ENCODE peak calls at places on chromosomes 13 and 19, in six cellular contexts. One of them, this sample, is unnamed.

GRCh38 chr13:101013245-101013644 is 338.6 kb upstream of the TMTC4 start:
- DNase-seq in neuronal stem cell: no peak
- DNase-seq in mesendoderm: no peak
- DNase-seq in H9: no peak
- DNase-seq in IMR-90: no peak
- DNase-seq in H1: no peak
- DNase-seq in this sample: no peak

GRCh38 chr19:46975918-46976782 is 43.5 kb upstream of the NPAS1 start:
- DNase-seq in H1: peak; percentile 59
- DNase-seq in neuronal stem cell: peak; percentile 59
- DNase-seq in mesendoderm: peak; percentile 97
- DNase-seq in IMR-90: peak; percentile 93
- DNase-seq in H9: peak; percentile 53
- DNase-seq in this sample: peak; percentile 91

GRCh38 chr19:34722353-34722752 is 11.7 kb upstream of the ZNF181 start:
- DNase-seq in H9: no peak
- DNase-seq in H1: no peak
- DNase-seq in IMR-90: no peak
- DNase-seq in mesendoderm: no peak
- DNase-seq in neuronal stem cell: no peak
- DNase-seq in this sample: no peak

GRCh38 chr19:12994701-12995595 is at the start of gene NFIX:
- DNase-seq in neuronal stem cell: no peak
- DNase-seq in H9: no peak
- DNase-seq in H1: no peak
- DNase-seq in IMR-90: peak; percentile 39
- DNase-seq in mesendoderm: no peak
- DNase-seq in this sample: peak; percentile 69

GRCh38 chr13:76189882-76190519 is 553.9 kb downstream of the LMO7 start:
- DNase-seq in IMR-90: no peak
- DNase-seq in H1: no peak
- DNase-seq in mesendoderm: no peak
- DNase-seq in neuronal stem cell: no peak
- DNase-seq in H9: peak; percentile 44
- DNase-seq in this sample: no peak

GRCh38 chr13:87671824-87672603 is 843 bp downstream of the SLITRK5 start:
- DNase-seq in H9: peak; percentile 53
- DNase-seq in mesendoderm: peak; percentile 31
- DNase-seq in neuronal stem cell: peak; percentile 26
- DNase-seq in IMR-90: no peak
- DNase-seq in H1: no peak
- DNase-seq in this sample: peak; percentile 30

GRCh38 chr13:98416408-98416807 is 160.5 kb downstream of the STK24 start:
- DNase-seq in IMR-90: no peak
- DNase-seq in H9: no peak
- DNase-seq in neuronal stem cell: no peak
- DNase-seq in mesendoderm: no peak
- DNase-seq in H1: no peak
- DNase-seq in this sample: no peak

GRCh38 chr13:50589139-50589538 is 254.4 kb downstream of the DLEU7 start:
- DNase-seq in IMR-90: peak; percentile 91
- DNase-seq in mesendoderm: no peak
- DNase-seq in neuronal stem cell: no peak
- DNase-seq in H9: no peak
- DNase-seq in H1: no peak
- DNase-seq in this sample: peak; percentile 84

GRCh38 chr13:67366533-67366932 is 136.4 kb upstream of the PCDH9 start:
- DNase-seq in H1: no peak
- DNase-seq in mesendoderm: no peak
- DNase-seq in H9: no peak
- DNase-seq in neuronal stem cell: no peak
- DNase-seq in IMR-90: peak; percentile 50
- DNase-seq in this sample: no peak

DNA sequence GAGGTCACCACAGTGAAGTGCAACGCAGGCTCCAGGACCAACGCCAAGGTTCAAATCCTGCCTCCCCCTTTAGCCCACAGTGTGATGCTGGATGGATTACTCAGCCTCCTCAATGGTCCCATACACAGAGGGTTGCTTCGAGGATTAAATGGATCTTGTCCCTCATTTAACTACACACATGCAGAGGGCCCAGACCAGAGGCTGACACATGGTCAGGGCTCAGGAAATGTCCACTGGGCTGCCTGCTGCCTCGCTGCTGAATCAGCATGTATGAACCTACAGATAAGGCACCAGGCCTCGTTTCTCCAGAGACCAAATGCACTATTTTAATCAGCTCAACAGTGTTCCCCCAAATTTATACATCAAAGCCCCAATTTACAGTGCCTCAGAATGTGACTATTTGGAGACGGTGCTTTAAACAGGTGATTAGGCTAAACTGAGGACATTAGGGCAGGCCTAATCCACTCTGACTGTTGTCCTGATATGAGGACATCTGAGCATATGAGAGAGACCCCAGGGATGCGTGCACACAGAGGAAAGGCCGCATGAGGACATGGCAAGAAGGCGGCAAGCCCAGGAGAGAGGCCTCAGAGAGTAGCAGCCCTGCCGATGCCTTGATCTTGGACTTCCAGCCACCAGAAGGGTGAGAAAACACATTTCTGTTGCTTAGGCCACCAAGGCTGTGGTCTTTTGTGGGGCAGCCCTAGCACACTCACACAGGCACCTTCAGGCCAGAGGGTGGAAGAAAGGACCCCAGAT is 71.7 kb downstream of the CEBPG start:
- DNase-seq in mesendoderm: no peak
- DNase-seq in H9: no peak
- DNase-seq in neuronal stem cell: no peak
- DNase-seq in H1: no peak
- DNase-seq in IMR-90: peak; percentile 44
- DNase-seq in this sample: no peak
- H2BK15ac ChIP-seq in mesendoderm: no peak overlapping the region
- H2BK15ac ChIP-seq in H9: no peak overlapping the region
- H2BK15ac ChIP-seq in neuronal stem cell: no peak overlapping the region
- H2BK15ac ChIP-seq in H1: no peak overlapping the region
- H2BK15ac ChIP-seq in IMR-90: no peak overlapping the region
- H2BK15ac ChIP-seq in this sample: no peak overlapping the region

GRCh38 chr13:48188640-48189039 is 44.4 kb upstream of the ITM2B start:
- DNase-seq in neuronal stem cell: no peak
- DNase-seq in H1: no peak
- DNase-seq in mesendoderm: no peak
- DNase-seq in H9: no peak
- DNase-seq in IMR-90: no peak
- DNase-seq in this sample: no peak

GRCh38 chr13:48188129-48188528 is 44.9 kb upstream of the ITM2B start:
- DNase-seq in H9: no peak
- DNase-seq in IMR-90: no peak
- DNase-seq in mesendoderm: no peak
- DNase-seq in H1: no peak
- DNase-seq in neuronal stem cell: no peak
- DNase-seq in this sample: no peak

GRCh38 chr13:48192536-48192935 is 40.5 kb upstream of the ITM2B start:
- DNase-seq in H1: no peak
- DNase-seq in mesendoderm: no peak
- DNase-seq in IMR-90: no peak
- DNase-seq in neuronal stem cell: no peak
- DNase-seq in H9: no peak
- DNase-seq in this sample: no peak

GRCh38 chr13:48186722-48187121 is 46.3 kb upstream of the ITM2B start:
- DNase-seq in H1: no peak
- DNase-seq in H9: no peak
- DNase-seq in IMR-90: no peak
- DNase-seq in mesendoderm: no peak
- DNase-seq in neuronal stem cell: no peak
- DNase-seq in this sample: no peak

GRCh38 chr13:48189122-48189521 is 43.9 kb upstream of the ITM2B start:
- DNase-seq in H1: no peak
- DNase-seq in mesendoderm: no peak
- DNase-seq in IMR-90: no peak
- DNase-seq in H9: no peak
- DNase-seq in neuronal stem cell: no peak
- DNase-seq in this sample: no peak
- H2BK15ac ChIP-seq in H1: no peak overlapping the region
- H2BK15ac ChIP-seq in mesendoderm: no peak overlapping the region
- H2BK15ac ChIP-seq in IMR-90: no peak overlapping the region
- H2BK15ac ChIP-seq in H9: no peak overlapping the region
- H2BK15ac ChIP-seq in neuronal stem cell: no peak overlapping the region
- H2BK15ac ChIP-seq in this sample: no peak overlapping the region

GRCh38 chr13:57409121-57409520 is 222.4 kb upstream of the PCDH17 start:
- DNase-seq in neuronal stem cell: peak; percentile 20
- DNase-seq in mesendoderm: peak; percentile 68
- DNase-seq in H9: peak; percentile 29
- DNase-seq in H1: no peak
- DNase-seq in IMR-90: no peak
- DNase-seq in this sample: no peak
- H2BK15ac ChIP-seq in neuronal stem cell: no peak overlapping the region
- H2BK15ac ChIP-seq in mesendoderm: no peak overlapping the region
- H2BK15ac ChIP-seq in H9: no peak overlapping the region
- H2BK15ac ChIP-seq in H1: no peak overlapping the region
- H2BK15ac ChIP-seq in IMR-90: no peak overlapping the region
- H2BK15ac ChIP-seq in this sample: no peak overlapping the region

DNA sequence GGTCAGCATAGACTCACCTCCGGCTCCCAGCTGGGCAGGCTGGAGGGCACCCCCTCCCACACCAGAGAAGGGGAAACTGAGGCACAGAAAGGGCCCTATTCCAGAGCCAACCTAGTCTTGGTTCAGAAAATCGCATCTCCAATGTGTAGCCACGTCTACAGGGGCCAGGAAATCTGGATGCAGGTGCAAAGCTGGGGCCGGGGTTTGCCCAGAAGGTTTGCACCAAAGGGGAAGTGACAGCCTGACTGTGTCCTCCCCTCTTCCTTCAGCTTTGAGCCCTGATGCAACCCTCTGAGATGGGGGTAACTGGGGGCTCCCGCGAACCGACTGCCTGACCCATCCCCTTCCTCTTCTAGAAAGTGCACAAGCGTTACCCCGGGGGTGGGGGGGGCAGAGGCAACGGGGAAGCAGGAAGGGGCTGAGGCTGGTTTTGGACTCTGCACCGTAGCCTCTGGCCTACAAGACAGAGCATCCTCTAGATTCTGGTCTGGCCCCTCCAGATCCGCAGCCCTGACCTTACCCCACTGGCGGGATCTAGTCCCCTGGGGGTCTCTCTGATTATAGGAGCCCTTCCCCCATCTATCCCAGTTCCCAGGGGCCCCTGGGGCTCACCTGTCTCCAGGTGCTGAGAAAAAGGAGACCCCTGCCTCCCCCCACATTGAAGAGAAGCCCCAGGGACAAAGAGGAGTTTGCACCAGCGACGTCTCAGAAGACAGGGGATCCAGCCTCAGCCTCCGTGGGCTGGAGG is 1.1 kb upstream of the ONECUT3 start:
- DNase-seq in H9: no peak
- DNase-seq in H1: no peak
- DNase-seq in IMR-90: no peak
- DNase-seq in mesendoderm: no peak
- DNase-seq in neuronal stem cell: no peak
- DNase-seq in this sample: no peak
- H2BK15ac ChIP-seq in H9: no peak overlapping the region
- H2BK15ac ChIP-seq in H1: no peak overlapping the region
- H2BK15ac ChIP-seq in IMR-90: no peak overlapping the region
- H2BK15ac ChIP-seq in mesendoderm: no peak overlapping the region
- H2BK15ac ChIP-seq in neuronal stem cell: no peak overlapping the region
- H2BK15ac ChIP-seq in this sample: no peak overlapping the region

DNA sequence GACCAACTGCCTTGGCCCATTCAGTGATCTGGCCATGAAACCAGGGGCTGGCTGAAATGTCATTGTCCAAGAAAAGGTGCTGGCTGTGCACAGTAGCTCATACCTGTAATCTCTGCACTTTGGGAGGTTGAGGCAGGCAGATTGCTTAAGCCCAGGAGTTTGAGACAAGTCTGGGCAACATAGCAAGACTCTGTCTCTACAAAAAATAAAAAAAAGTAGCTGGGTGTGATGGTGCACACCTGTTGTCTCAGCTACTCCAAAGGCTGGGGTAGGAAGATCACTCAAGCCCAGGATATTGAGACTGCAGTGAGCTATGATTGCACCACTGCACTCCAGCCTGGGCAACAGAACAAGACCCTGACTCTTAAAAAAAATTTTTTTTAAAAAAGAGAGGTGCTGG is 28.6 kb upstream of the C19orf12 start:
- DNase-seq in H1: no peak
- DNase-seq in H9: no peak
- DNase-seq in neuronal stem cell: no peak
- DNase-seq in IMR-90: no peak
- DNase-seq in mesendoderm: no peak
- DNase-seq in this sample: no peak
- H2BK15ac ChIP-seq in H1: no peak overlapping the region
- H2BK15ac ChIP-seq in H9: no peak overlapping the region
- H2BK15ac ChIP-seq in neuronal stem cell: no peak overlapping the region
- H2BK15ac ChIP-seq in IMR-90: no peak overlapping the region
- H2BK15ac ChIP-seq in mesendoderm: no peak overlapping the region
- H2BK15ac ChIP-seq in this sample: no peak overlapping the region

GRCh38 chr13:59665184-59665583 is 498.5 kb downstream of the DIAPH3 start:
- DNase-seq in IMR-90: no peak
- DNase-seq in H1: no peak
- DNase-seq in neuronal stem cell: no peak
- DNase-seq in mesendoderm: no peak
- DNase-seq in H9: no peak
- DNase-seq in this sample: no peak
- H2BK15ac ChIP-seq in IMR-90: no peak overlapping the region
- H2BK15ac ChIP-seq in H1: no peak overlapping the region
- H2BK15ac ChIP-seq in neuronal stem cell: no peak overlapping the region
- H2BK15ac ChIP-seq in mesendoderm: no peak overlapping the region
- H2BK15ac ChIP-seq in H9: no peak overlapping the region
- H2BK15ac ChIP-seq in this sample: no peak overlapping the region

GRCh38 chr19:5052945-5053485 is 84.1 kb downstream of the KDM4B start:
- DNase-seq in IMR-90: no peak
- DNase-seq in H9: no peak
- DNase-seq in mesendoderm: no peak
- DNase-seq in H1: no peak
- DNase-seq in neuronal stem cell: no peak
- DNase-seq in this sample: no peak
- H2BK15ac ChIP-seq in IMR-90: no peak overlapping the region
- H2BK15ac ChIP-seq in H9: no peak overlapping the region
- H2BK15ac ChIP-seq in mesendoderm: no peak overlapping the region
- H2BK15ac ChIP-seq in H1: no peak overlapping the region
- H2BK15ac ChIP-seq in neuronal stem cell: no peak overlapping the region
- H2BK15ac ChIP-seq in this sample: no peak overlapping the region

DNA sequence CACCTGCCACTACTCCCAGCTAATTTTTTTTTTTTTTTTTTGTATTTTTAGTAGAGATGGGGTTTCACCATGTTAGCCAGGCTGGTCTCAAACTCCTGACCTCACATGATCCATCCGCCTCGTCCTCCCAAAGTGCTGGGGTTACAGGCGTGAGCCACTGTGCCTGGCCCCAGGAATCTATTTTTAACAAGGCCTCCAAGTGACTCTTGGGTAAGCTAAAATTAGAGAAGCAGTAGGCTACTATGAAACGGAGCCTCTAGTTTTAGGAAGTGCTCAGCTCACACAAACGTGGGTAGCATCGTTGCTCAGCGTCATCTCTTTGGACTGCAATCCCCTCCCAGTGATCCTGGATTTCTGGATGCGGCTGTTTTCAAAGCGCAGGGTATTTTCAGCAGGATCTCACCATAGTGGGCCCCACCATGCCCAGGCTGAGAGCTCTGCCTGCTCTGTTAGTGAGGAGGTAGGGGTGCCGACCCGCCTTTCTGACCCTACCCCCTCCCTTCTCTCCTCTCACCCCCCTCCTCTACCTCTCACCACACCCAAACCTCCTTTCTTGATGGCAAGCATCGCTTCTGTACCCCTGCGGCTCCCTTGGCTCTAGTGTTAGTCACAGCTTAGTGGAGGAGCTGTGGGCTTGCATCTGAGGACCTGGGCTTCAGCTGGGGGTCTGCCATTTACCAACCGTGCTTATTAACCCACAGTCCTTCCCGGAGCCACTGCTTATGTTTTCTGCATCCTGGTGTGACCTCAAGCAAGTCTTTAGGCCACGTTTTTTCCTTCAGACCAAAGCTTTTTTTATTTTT is 34.2 kb downstream of the GJA3 start:
- DNase-seq in H9: peak; percentile 27
- DNase-seq in neuronal stem cell: no peak
- DNase-seq in mesendoderm: no peak
- DNase-seq in IMR-90: no peak
- DNase-seq in H1: no peak
- DNase-seq in this sample: no peak
- H2BK15ac ChIP-seq in H9: no peak overlapping the region
- H2BK15ac ChIP-seq in neuronal stem cell: no peak overlapping the region
- H2BK15ac ChIP-seq in mesendoderm: no peak overlapping the region
- H2BK15ac ChIP-seq in IMR-90: no peak overlapping the region
- H2BK15ac ChIP-seq in H1: peak overlapping the region; percentile 72
- H2BK15ac ChIP-seq in this sample: no peak overlapping the region

This sample was measured in mesenchymal stem cell.